ENCODE peak calls at places on chromosomes 4 and X, in eight cellular contexts. One of them, this sample, is unnamed.
A peak's percentile ranks its signal among the peaks of the same experiment; 100 is the strongest.

GRCh38 chr4:83850435-83850834 is 314.5 kb downstream of the GPAT3 start:
- DNase-seq in HCT116: no peak
- DNase-seq in PC-9: no peak
- DNase-seq in HL-60: no peak
- DNase-seq in substantia nigra: no peak
- DNase-seq in right lobe of liver: no peak
- DNase-seq in PC-3: peak; percentile 23
- DNase-seq in ascending aorta: no peak
- DNase-seq in this sample: no peak

GRCh38 chr4:150789864-150790263 is 207.9 kb downstream of the MAB21L2 start:
- DNase-seq in HCT116: no peak
- DNase-seq in PC-9: no peak
- DNase-seq in HL-60: no peak
- DNase-seq in substantia nigra: no peak
- DNase-seq in right lobe of liver: no peak
- DNase-seq in PC-3: no peak
- DNase-seq in ascending aorta: no peak
- DNase-seq in this sample: no peak

GRCh38 chrX:14936561-14936960 is 63.3 kb downstream of the MOSPD2 start:
- DNase-seq in HCT116: peak; percentile 24
- DNase-seq in PC-9: peak; percentile 5
- DNase-seq in HL-60: no peak
- DNase-seq in substantia nigra: no peak
- DNase-seq in right lobe of liver: no peak
- DNase-seq in PC-3: peak; percentile 69
- DNase-seq in ascending aorta: no peak
- DNase-seq in this sample: no peak

GRCh38 chr4:141027421-141027820 is 105.8 kb downstream of the RNF150 start:
- DNase-seq in HCT116: no peak
- DNase-seq in PC-9: no peak
- DNase-seq in HL-60: no peak
- DNase-seq in substantia nigra: no peak
- DNase-seq in right lobe of liver: no peak
- DNase-seq in PC-3: peak; percentile 38
- DNase-seq in ascending aorta: no peak
- DNase-seq in this sample: peak; percentile 45

GRCh38 chr4:132982151-132982550 is 166.9 kb upstream of the PCDH10 start:
- DNase-seq in HCT116: no peak
- DNase-seq in PC-9: no peak
- DNase-seq in HL-60: no peak
- DNase-seq in substantia nigra: no peak
- DNase-seq in right lobe of liver: no peak
- DNase-seq in PC-3: no peak
- DNase-seq in ascending aorta: no peak
- DNase-seq in this sample: no peak

GRCh38 chrX:81537723-81538122 is 335.8 kb downstream of the SH3BGRL start:
- DNase-seq in HCT116: no peak
- DNase-seq in PC-9: no peak
- DNase-seq in HL-60: no peak
- DNase-seq in substantia nigra: peak; percentile 13
- DNase-seq in right lobe of liver: no peak
- DNase-seq in PC-3: no peak
- DNase-seq in ascending aorta: no peak
- DNase-seq in this sample: no peak

GRCh38 chr4:90317785-90318184 is 190.6 kb downstream of the CCSER1 start:
- DNase-seq in HCT116: peak; percentile 86
- DNase-seq in PC-9: no peak
- DNase-seq in HL-60: no peak
- DNase-seq in substantia nigra: no peak
- DNase-seq in right lobe of liver: no peak
- DNase-seq in PC-3: peak; percentile 77
- DNase-seq in ascending aorta: no peak
- DNase-seq in this sample: no peak

GRCh38 chr4:183636488-183636887 is 22.5 kb downstream of the RWDD4 start:
- DNase-seq in HCT116: no peak
- DNase-seq in PC-9: no peak
- DNase-seq in HL-60: no peak
- DNase-seq in substantia nigra: no peak
- DNase-seq in right lobe of liver: no peak
- DNase-seq in PC-3: peak; percentile 32
- DNase-seq in ascending aorta: no peak
- DNase-seq in this sample: no peak

GRCh38 chr4:15521442-15522039 is 51.9 kb downstream of the CC2D2A start:
- DNase-seq in HCT116: no peak
- DNase-seq in PC-9: no peak
- DNase-seq in HL-60: no peak
- DNase-seq in substantia nigra: no peak
- DNase-seq in right lobe of liver: no peak
- DNase-seq in PC-3: no peak
- DNase-seq in ascending aorta: no peak
- DNase-seq in this sample: no peak

GRCh38 chrX:1249101-1249887 is 19.3 kb upstream of the CSF2RA start:
- DNase-seq in HCT116: no peak
- DNase-seq in PC-9: peak; percentile 62
- DNase-seq in HL-60: peak; percentile 98
- DNase-seq in substantia nigra: no peak
- DNase-seq in right lobe of liver: peak; percentile 63
- DNase-seq in PC-3: peak; percentile 29
- DNase-seq in ascending aorta: peak; percentile 24
- DNase-seq in this sample: no peak

GRCh38 chrX:105463483-105463882 is 243.0 kb upstream of the TEX13A start:
- DNase-seq in HCT116: no peak
- DNase-seq in PC-9: no peak
- DNase-seq in HL-60: no peak
- DNase-seq in substantia nigra: no peak
- DNase-seq in right lobe of liver: no peak
- DNase-seq in PC-3: peak; percentile 23
- DNase-seq in ascending aorta: no peak
- DNase-seq in this sample: peak; percentile 54

GRCh38 chr4:76697129-76697803 is 200.7 kb downstream of the SOWAHB start:
- DNase-seq in HCT116: no peak
- DNase-seq in PC-9: no peak
- DNase-seq in HL-60: no peak
- DNase-seq in substantia nigra: no peak
- DNase-seq in right lobe of liver: no peak
- DNase-seq in PC-3: no peak
- DNase-seq in ascending aorta: no peak
- DNase-seq in this sample: no peak

GRCh38 chr4:108527729-108528128 is 92.6 kb upstream of the RPL34 start:
- DNase-seq in HCT116: no peak
- DNase-seq in PC-9: no peak
- DNase-seq in HL-60: no peak
- DNase-seq in substantia nigra: no peak
- DNase-seq in right lobe of liver: no peak
- DNase-seq in PC-3: no peak
- DNase-seq in ascending aorta: no peak
- DNase-seq in this sample: no peak

GRCh38 chr4:139889901-139890300 is 224.3 kb downstream of the MGST2 start:
- DNase-seq in HCT116: no peak
- DNase-seq in PC-9: no peak
- DNase-seq in HL-60: no peak
- DNase-seq in substantia nigra: no peak
- DNase-seq in right lobe of liver: no peak
- DNase-seq in PC-3: no peak
- DNase-seq in ascending aorta: no peak
- DNase-seq in this sample: no peak

GRCh38 chr4:1767058-1767769 is 25.9 kb upstream of the FGFR3 start:
- DNase-seq in HCT116: no peak
- DNase-seq in PC-9: peak; percentile 25
- DNase-seq in HL-60: no peak
- DNase-seq in substantia nigra: no peak
- DNase-seq in right lobe of liver: no peak
- DNase-seq in PC-3: no peak
- DNase-seq in ascending aorta: no peak
- DNase-seq in this sample: no peak

GRCh38 chr4:1767770-1768366 is 25.2 kb upstream of the FGFR3 start:
- DNase-seq in HCT116: no peak
- DNase-seq in PC-9: peak; percentile 46
- DNase-seq in HL-60: peak; percentile 30
- DNase-seq in substantia nigra: no peak
- DNase-seq in right lobe of liver: no peak
- DNase-seq in PC-3: no peak
- DNase-seq in ascending aorta: no peak
- DNase-seq in this sample: no peak

GRCh38 chr4:1765409-1766335 is 27.4 kb upstream of the FGFR3 start:
- DNase-seq in HCT116: no peak
- DNase-seq in PC-9: no peak
- DNase-seq in HL-60: no peak
- DNase-seq in substantia nigra: no peak
- DNase-seq in right lobe of liver: no peak
- DNase-seq in PC-3: no peak
- DNase-seq in ascending aorta: no peak
- DNase-seq in this sample: no peak

GRCh38 chr4:1764670-1765069 is 28.4 kb upstream of the FGFR3 start:
- DNase-seq in HCT116: no peak
- DNase-seq in PC-9: no peak
- DNase-seq in HL-60: no peak
- DNase-seq in substantia nigra: no peak
- DNase-seq in right lobe of liver: no peak
- DNase-seq in PC-3: no peak
- DNase-seq in ascending aorta: no peak
- DNase-seq in this sample: no peak

DNA sequence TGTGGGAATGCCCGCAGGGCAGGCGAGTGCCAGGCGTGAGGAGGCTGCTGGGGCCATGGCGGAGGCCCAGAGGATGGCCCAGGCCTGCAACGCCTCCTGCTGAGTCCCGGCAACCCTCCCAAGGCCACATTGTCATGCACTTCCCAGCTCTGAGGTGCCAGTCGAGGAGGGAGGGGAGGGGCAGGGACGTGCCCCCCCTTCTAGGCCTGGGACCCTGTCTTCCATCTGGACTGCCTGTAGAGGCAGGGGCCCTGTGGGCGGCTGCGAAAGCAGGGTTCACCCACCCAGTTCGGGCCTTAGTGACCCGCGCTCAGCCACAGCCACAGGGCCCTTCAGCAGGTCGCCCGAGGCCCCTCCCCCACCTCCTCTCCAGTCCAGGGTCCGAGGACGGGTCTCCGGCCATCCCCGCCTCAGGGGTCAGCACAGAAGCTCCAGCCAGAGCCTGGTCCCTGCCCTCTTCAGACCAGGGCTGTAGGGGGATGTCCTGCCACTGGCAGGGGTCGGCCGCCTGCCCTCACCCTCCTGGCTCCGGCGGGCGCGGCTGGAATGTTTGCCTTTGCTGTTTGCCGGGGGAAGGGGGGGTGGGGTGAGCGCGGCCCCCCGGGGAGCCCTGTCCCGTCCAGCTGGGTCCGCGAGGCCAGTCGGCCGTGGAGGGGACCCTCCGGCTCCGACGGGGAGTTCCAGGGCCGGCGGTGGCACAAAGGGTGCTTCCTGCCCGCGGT is 26.6 kb upstream of the FGFR3 start:
- DNase-seq in HCT116: no peak
- DNase-seq in PC-9: peak; percentile 71
- DNase-seq in HL-60: no peak
- DNase-seq in substantia nigra: no peak
- DNase-seq in right lobe of liver: no peak
- DNase-seq in PC-3: no peak
- DNase-seq in ascending aorta: no peak
- DNase-seq in this sample: no peak
- H3K27ac ChIP-seq in HCT116: peak overlapping the region; percentile 63
- H3K27ac ChIP-seq in PC-9: no peak overlapping the region
- H3K27ac ChIP-seq in HL-60: no peak overlapping the region
- H3K27ac ChIP-seq in substantia nigra: no peak overlapping the region
- H3K27ac ChIP-seq in right lobe of liver: no peak overlapping the region
- H3K27ac ChIP-seq in PC-3: no peak overlapping the region
- H3K27ac ChIP-seq in ascending aorta: no peak overlapping the region
- H3K27ac ChIP-seq in this sample: no peak overlapping the region

GRCh38 chrX:131279617-131280016 is 9.5 kb downstream of the IGSF1 start:
- DNase-seq in HCT116: no peak
- DNase-seq in PC-9: no peak
- DNase-seq in HL-60: no peak
- DNase-seq in substantia nigra: no peak
- DNase-seq in right lobe of liver: no peak
- DNase-seq in PC-3: no peak
- DNase-seq in ascending aorta: no peak
- DNase-seq in this sample: no peak
- H3K27ac ChIP-seq in HCT116: no peak overlapping the region
- H3K27ac ChIP-seq in PC-9: no peak overlapping the region
- H3K27ac ChIP-seq in HL-60: no peak overlapping the region
- H3K27ac ChIP-seq in substantia nigra: no peak overlapping the region
- H3K27ac ChIP-seq in right lobe of liver: no peak overlapping the region
- H3K27ac ChIP-seq in PC-3: no peak overlapping the region
- H3K27ac ChIP-seq in ascending aorta: no peak overlapping the region
- H3K27ac ChIP-seq in this sample: no peak overlapping the region

DNA sequence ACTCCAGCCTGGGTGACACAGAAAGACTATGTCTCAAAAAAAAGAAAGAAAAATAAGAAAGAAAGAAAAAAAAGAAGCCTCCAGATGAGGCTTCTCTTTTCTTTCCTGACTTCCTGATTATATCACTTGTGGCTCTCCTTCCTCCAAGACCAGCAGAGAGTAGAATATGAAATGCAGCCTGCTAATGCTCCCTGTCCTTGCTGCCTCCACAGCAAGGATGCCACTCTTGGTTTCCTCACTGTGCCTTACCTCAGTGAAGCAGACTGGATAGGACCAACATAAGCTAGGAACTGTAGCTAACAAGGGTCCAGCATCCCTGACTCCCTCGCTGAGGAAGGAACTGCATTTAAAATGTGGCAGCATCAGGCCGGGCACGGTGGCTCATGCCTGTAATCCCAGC is 11.7 kb downstream of the SLC25A43 start:
- DNase-seq in HCT116: no peak
- DNase-seq in PC-9: no peak
- DNase-seq in HL-60: no peak
- DNase-seq in substantia nigra: no peak
- DNase-seq in right lobe of liver: no peak
- DNase-seq in PC-3: no peak
- DNase-seq in ascending aorta: no peak
- DNase-seq in this sample: no peak
- H3K27ac ChIP-seq in HCT116: peak overlapping the region; percentile 52
- H3K27ac ChIP-seq in PC-9: peak overlapping the region; percentile 73
- H3K27ac ChIP-seq in HL-60: no peak overlapping the region
- H3K27ac ChIP-seq in substantia nigra: no peak overlapping the region
- H3K27ac ChIP-seq in right lobe of liver: no peak overlapping the region
- H3K27ac ChIP-seq in PC-3: peak overlapping the region; percentile 77
- H3K27ac ChIP-seq in ascending aorta: no peak overlapping the region
- H3K27ac ChIP-seq in this sample: peak overlapping the region; percentile 18

GRCh38 chr4:87076690-87077358 is 142.0 kb downstream of the AFF1 start:
- DNase-seq in HCT116: no peak
- DNase-seq in PC-9: no peak
- DNase-seq in HL-60: no peak
- DNase-seq in substantia nigra: no peak
- DNase-seq in right lobe of liver: no peak
- DNase-seq in PC-3: no peak
- DNase-seq in ascending aorta: no peak
- DNase-seq in this sample: no peak

GRCh38 chr4:87073570-87074470 is 139.0 kb downstream of the AFF1 start:
- DNase-seq in HCT116: no peak
- DNase-seq in PC-9: no peak
- DNase-seq in HL-60: no peak
- DNase-seq in substantia nigra: no peak
- DNase-seq in right lobe of liver: peak; percentile 69
- DNase-seq in PC-3: peak; percentile 79
- DNase-seq in ascending aorta: no peak
- DNase-seq in this sample: peak; percentile 36

GRCh38 chr4:87073187-87073569 is 138.4 kb downstream of the AFF1 start:
- DNase-seq in HCT116: no peak
- DNase-seq in PC-9: no peak
- DNase-seq in HL-60: no peak
- DNase-seq in substantia nigra: no peak
- DNase-seq in right lobe of liver: no peak
- DNase-seq in PC-3: no peak
- DNase-seq in ascending aorta: no peak
- DNase-seq in this sample: no peak

GRCh38 chr4:87077834-87078585 is 142.4 kb downstream of the KLHL8 start:
- DNase-seq in HCT116: no peak
- DNase-seq in PC-9: no peak
- DNase-seq in HL-60: no peak
- DNase-seq in substantia nigra: no peak
- DNase-seq in right lobe of liver: no peak
- DNase-seq in PC-3: no peak
- DNase-seq in ascending aorta: no peak
- DNase-seq in this sample: no peak

GRCh38 chr4:87075876-87076275 is 141.1 kb downstream of the AFF1 start:
- DNase-seq in HCT116: no peak
- DNase-seq in PC-9: no peak
- DNase-seq in HL-60: no peak
- DNase-seq in substantia nigra: no peak
- DNase-seq in right lobe of liver: no peak
- DNase-seq in PC-3: no peak
- DNase-seq in ascending aorta: no peak
- DNase-seq in this sample: no peak
- H3K27ac ChIP-seq in HCT116: no peak overlapping the region
- H3K27ac ChIP-seq in PC-9: no peak overlapping the region
- H3K27ac ChIP-seq in HL-60: no peak overlapping the region
- H3K27ac ChIP-seq in substantia nigra: peak overlapping the region; percentile 84
- H3K27ac ChIP-seq in right lobe of liver: no peak overlapping the region
- H3K27ac ChIP-seq in PC-3: no peak overlapping the region
- H3K27ac ChIP-seq in ascending aorta: no peak overlapping the region
- H3K27ac ChIP-seq in this sample: no peak overlapping the region